ENCODE peak calls at places on chromosomes 3 and 15, in six cellular contexts. K, G, V, S, Q and N are unnamed samples.

GRCh38 chr15:46681901-46682300 is 1035.4 kb upstream of the SEMA6D start:
- DNase-seq in K (no peak), G (no peak), V (no peak), S (no peak), Q (no peak), N (no peak)

GRCh38 chr15:97235285-97235985 is 725.1 kb upstream of the ARRDC4 start:
- DNase-seq in K (no peak), G (peak; percentile 49), V (peak; percentile 31), S (peak; percentile 36), Q (peak; percentile 59), N (peak; percentile 61)

GRCh38 chr15:73493936-73494335 is 51.0 kb downstream of the REC114 start:
- DNase-seq in K (no peak), G (no peak), V (no peak), S (no peak), Q (no peak), N (no peak)

GRCh38 chr3:43221076-43221475 is 65.3 kb upstream of the SNRK start:
- DNase-seq in K (no peak), G (no peak), V (no peak), S (no peak), Q (no peak), N (no peak)

GRCh38 chr3:56915969-56916586 is 114.3 kb upstream of the ARHGEF3 start:
- DNase-seq in K (no peak), G (no peak), V (no peak), S (no peak), Q (no peak), N (no peak)

GRCh38 chr3:21435871-21436270 is 315.1 kb downstream of the ZNF385D start:
- DNase-seq in K (no peak), G (peak; percentile 7), V (no peak), S (peak; percentile 94), Q (peak; percentile 97), N (peak; percentile 98)

GRCh38 chr3:14424711-14425573 is 22.5 kb downstream of the SLC6A6 start:
- DNase-seq in K (no peak), G (no peak), V (peak; percentile 69), S (no peak), Q (no peak), N (peak; percentile 27)

GRCh38 chr3:45491344-45491743 is 103.0 kb downstream of the LARS2 start:
- DNase-seq in K (no peak), G (no peak), V (no peak), S (no peak), Q (no peak), N (no peak)

GRCh38 chr15:41842229-41842628 is 3.6 kb downstream of the PLA2G4B start:
- DNase-seq in K (no peak), G (no peak), V (no peak), S (no peak), Q (no peak), N (no peak)

GRCh38 chr3:70608434-70608833 is 296.0 kb upstream of the MDFIC2 start:
- DNase-seq in K (no peak), G (no peak), V (no peak), S (no peak), Q (no peak), N (no peak)

GRCh38 chr3:160370987-160371857 is 27.8 kb downstream of the IFT80 start:
- DNase-seq in K (no peak), G (no peak), V (peak; percentile 48), S (no peak), Q (no peak), N (no peak)

GRCh38 chr3:30180305-30181275 is 425.8 kb upstream of the TGFBR2 start:
- DNase-seq in K (no peak), G (no peak), V (no peak), S (peak; percentile 87), Q (peak; percentile 42), N (no peak)

GRCh38 chr3:42742688-42743087 is 30.4 kb downstream of the CCDC13 start:
- DNase-seq in K (no peak), G (no peak), V (no peak), S (no peak), Q (no peak), N (no peak)

GRCh38 chr3:118817748-118818165 is 216.9 kb downstream of the IGSF11 start:
- DNase-seq in K (no peak), G (peak; percentile 70), V (peak; percentile 40), S (peak; percentile 60), Q (peak; percentile 63), N (peak; percentile 54)

GRCh38 chr3:116367761-116368395 is 77.4 kb downstream of the LSAMP start:
- DNase-seq in K (no peak), G (no peak), V (no peak), S (no peak), Q (no peak), N (no peak)

GRCh38 chr3:126578702-126579101 is 20.0 kb upstream of the C3orf22 start:
- DNase-seq in K (no peak), G (no peak), V (no peak), S (no peak), Q (no peak), N (no peak)

GRCh38 chr3:159130108-159130507 is 328.3 kb downstream of the MFSD1 start:
- DNase-seq in K (no peak), G (peak; percentile 29), V (peak; percentile 14), S (no peak), Q (no peak), N (no peak)

GRCh38 chr3:195697582-195698324 is 23.0 kb upstream of the MUC20 start:
- DNase-seq in K (no peak), G (peak; percentile 79), V (no peak), S (peak; percentile 93), Q (peak; percentile 93), N (peak; percentile 98)

GRCh38 chr3:119310052-119310451 is 15.9 kb downstream of the ARHGAP31 start:
- DNase-seq in K (no peak), G (no peak), V (no peak), S (peak; percentile 98), Q (peak; percentile 92), N (peak; percentile 98)

GRCh38 chr3:70658779-70659310 is 346.4 kb upstream of the MDFIC2 start:
- DNase-seq in K (no peak), G (no peak), V (no peak), S (no peak), Q (no peak), N (no peak)

GRCh38 chr3:82496890-82497560 is 735.6 kb upstream of the GBE1 start:
- DNase-seq in K (no peak), G (peak; percentile 39), V (peak; percentile 49), S (no peak), Q (no peak), N (no peak)

GRCh38 chr3:42996633-42997075 is 17.5 kb downstream of the GASK1A start:
- DNase-seq in K (no peak), G (no peak), V (no peak), S (no peak), Q (no peak), N (no peak)

GRCh38 chr3:113898892-113899291 is 48.9 kb upstream of the ZDHHC23 start:
- DNase-seq in K (no peak), G (no peak), V (no peak), S (peak; percentile 85), Q (peak; percentile 73), N (peak; percentile 16)

GRCh38 chr3:48536116-48536515 is 20.5 kb downstream of the PFKFB4 start:
- DNase-seq in K (no peak), G (no peak), V (no peak), S (no peak), Q (no peak), N (no peak)

GRCh38 chr3:124352143-124352528 is 360.2 kb upstream of the ROPN1 start:
- DNase-seq in K (no peak), G (no peak), V (no peak), S (no peak), Q (no peak), N (no peak)

GRCh38 chr15:54150255-54150654 is 172.0 kb downstream of the UNC13C start:
- DNase-seq in K (no peak), G (no peak), V (no peak), S (no peak), Q (no peak), N (no peak)

GRCh38 chr3:189101594-189101993 is 70.2 kb upstream of the TPRG1 start:
- DNase-seq in K (no peak), G (no peak), V (no peak), S (no peak), Q (no peak), N (no peak)

DNA sequence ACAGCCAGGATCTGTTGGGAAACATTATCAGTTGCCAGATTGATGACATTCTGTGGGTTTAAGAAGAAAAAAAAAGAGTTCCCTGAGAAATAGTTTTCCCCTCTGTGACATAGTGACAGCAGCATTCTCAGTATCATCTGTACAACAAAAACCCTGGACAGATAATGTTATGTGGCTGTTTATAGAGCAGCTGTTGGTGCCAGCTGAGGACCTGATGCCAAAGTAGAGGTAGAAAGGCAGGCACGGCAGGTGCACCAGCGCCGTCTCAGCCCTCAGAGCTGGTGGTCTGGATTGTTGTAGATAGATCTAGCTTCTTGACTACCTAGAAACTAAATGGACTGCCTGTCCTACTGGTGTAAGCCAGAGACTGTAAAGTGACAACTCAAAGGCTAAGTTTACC is 56.2 kb upstream of the FILIP1L start:
- DNase-seq in K (no peak), G (no peak), V (no peak), S (no peak), Q (no peak), N (no peak)
- H3K4me3 ChIP-seq in K (no peak overlapping the region), G (no peak overlapping the region), V (no peak overlapping the region), S (no peak overlapping the region), Q (no peak overlapping the region), N (no peak overlapping the region)

GRCh38 chr3:25153561-25153960 is 274.5 kb upstream of the RARB start:
- DNase-seq in K (no peak), G (no peak), V (no peak), S (no peak), Q (no peak), N (no peak)

GRCh38 chr3:25153130-25153529 is 274.9 kb upstream of the RARB start:
- DNase-seq in K (no peak), G (no peak), V (no peak), S (no peak), Q (no peak), N (no peak)

GRCh38 chr3:25151497-25151896 is 276.6 kb upstream of the RARB start:
- DNase-seq in K (no peak), G (no peak), V (no peak), S (no peak), Q (peak; percentile 5), N (no peak)

GRCh38 chr3:25155696-25156471 is 272.2 kb upstream of the RARB start:
- DNase-seq in K (no peak), G (no peak), V (no peak), S (peak; percentile 52), Q (no peak), N (peak; percentile 49)

GRCh38 chr3:25156526-25157075 is 271.5 kb upstream of the RARB start:
- DNase-seq in K (no peak), G (peak; percentile 18), V (no peak), S (peak; percentile 74), Q (peak; percentile 59), N (peak; percentile 83)
- H3K4me3 ChIP-seq in K (no peak overlapping the region), G (no peak overlapping the region), V (no peak overlapping the region), S (no peak overlapping the region), Q (no peak overlapping the region), N (no peak overlapping the region)

GRCh38 chr15:84817461-84818081 is 415 bp downstream of the ALPK3 start:
- DNase-seq in K (peak; percentile 74), G (no peak), V (peak; percentile 43), S (no peak), Q (no peak), N (no peak)
- H3K4me3 ChIP-seq in K (peak overlapping the region; percentile 32), G (no peak overlapping the region), V (peak overlapping the region; percentile 51), S (no peak overlapping the region), Q (no peak overlapping the region), N (peak overlapping the region; percentile 5)

DNA sequence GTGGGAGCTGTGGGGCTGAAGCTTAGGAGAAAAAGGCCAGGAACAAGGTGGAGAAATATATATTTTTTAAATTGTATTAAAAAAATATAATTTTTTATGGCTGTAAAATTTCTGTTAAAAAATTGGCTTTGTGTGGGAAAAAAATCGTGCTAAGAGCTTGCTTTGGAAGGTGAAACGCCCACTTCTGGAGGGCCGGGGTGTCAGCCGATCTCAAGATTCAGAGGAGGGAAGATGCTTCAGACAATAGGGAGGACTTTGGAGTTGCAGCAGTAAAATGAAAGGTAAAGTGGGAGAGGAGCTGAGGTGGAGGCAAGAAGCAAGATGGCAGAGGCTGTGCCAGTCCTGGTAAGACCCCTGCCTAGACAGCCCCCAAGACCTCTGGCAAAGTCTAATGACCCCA is 45.9 kb upstream of the BLM start:
- DNase-seq in K (no peak), G (no peak), V (no peak), S (no peak), Q (no peak), N (no peak)
- H3K4me3 ChIP-seq in K (no peak overlapping the region), G (no peak overlapping the region), V (no peak overlapping the region), S (no peak overlapping the region), Q (no peak overlapping the region), N (no peak overlapping the region)